ENCODE peak calls at places on chromosomes 16 and 17, in six cellular contexts. W is CD8-positive, alpha-beta T cell; Q is GM13977; J is choroid plexus epithelial cell; H is DND-41; G is lung. D is an unnamed sample.

GRCh38 chr16:1335996-1336395 is 2.6 kb downstream of the BAIAP3 start:
- DNase-seq in W (no peak), Q (no peak), J (no peak), H (peak; percentile 33), G (no peak), D (no peak)

GRCh38 chr17:14341866-14342265 is 41.0 kb downstream of the HS3ST3B1 start:
- DNase-seq in W (no peak), Q (no peak), J (no peak), H (no peak), G (no peak), D (no peak)

GRCh38 chr17:51371732-51372151 is 111.4 kb downstream of the UTP18 start:
- DNase-seq in W (peak; percentile 20), Q (peak; percentile 48), J (peak; percentile 74), H (peak; percentile 43), G (no peak), D (no peak)

GRCh38 chr17:83199500-83200201 is 120.2 kb downstream of the METRNL start:
- DNase-seq in W (no peak), Q (no peak), J (no peak), H (no peak), G (peak; percentile 57), D (no peak)

GRCh38 chr17:11170901-11171300 is 70.1 kb upstream of the SHISA6 start:
- DNase-seq in W (no peak), Q (no peak), J (no peak), H (no peak), G (no peak), D (no peak)

GRCh38 chr16:27428035-27428785 is 26.2 kb downstream of the IL21R start:
- DNase-seq in W (no peak), Q (no peak), J (no peak), H (no peak), G (peak; percentile 22), D (no peak)

GRCh38 chr17:45430738-45431530 is 1.7 kb downstream of the ARHGAP27 start:
- DNase-seq in W (no peak), Q (peak; percentile 93), J (peak; percentile 36), H (no peak), G (peak; percentile 81), D (no peak)

GRCh38 chr16:1990336-1991134 is 765 bp downstream of the SYNGR3 start:
- DNase-seq in W (no peak), Q (peak; percentile 61), J (no peak), H (no peak), G (no peak), D (no peak)

GRCh38 chr16:81520151-81520470 is 75.5 kb downstream of the CMIP start:
- DNase-seq in W (no peak), Q (no peak), J (no peak), H (no peak), G (no peak), D (no peak)

GRCh38 chr17:58531661-58532554 is 17.5 kb upstream of the MTMR4 start:
- DNase-seq in W (peak; percentile 59), Q (peak; percentile 85), J (peak; percentile 26), H (no peak), G (no peak), D (no peak)

GRCh38 chr17:73652886-73653480 is 8.7 kb upstream of the SDK2 start:
- DNase-seq in W (no peak), Q (no peak), J (no peak), H (no peak), G (peak; percentile 25), D (no peak)

GRCh38 chr16:73163238-73163795 is 115.4 kb upstream of the ZFHX3 start:
- DNase-seq in W (no peak), Q (no peak), J (peak; percentile 84), H (no peak), G (no peak), D (no peak)

GRCh38 chr16:77965346-77965745 is 57.0 kb upstream of the CLEC3A start:
- DNase-seq in W (no peak), Q (no peak), J (no peak), H (no peak), G (no peak), D (no peak)

GRCh38 chr16:25063102-25063501 is 47.9 kb upstream of the ARHGAP17 start:
- DNase-seq in W (no peak), Q (peak; percentile 64), J (no peak), H (no peak), G (no peak), D (no peak)

GRCh38 chr17:32174889-32175288 is 32.6 kb downstream of the RHOT1 start:
- DNase-seq in W (no peak), Q (no peak), J (no peak), H (no peak), G (no peak), D (no peak)

GRCh38 chr17:66903781-66904180 is 60.7 kb upstream of the CACNG4 start:
- DNase-seq in W (no peak), Q (no peak), J (no peak), H (no peak), G (no peak), D (no peak)

GRCh38 chr17:66904760-66905637 is 59.5 kb upstream of the CACNG4 start:
- DNase-seq in W (no peak), Q (no peak), J (peak; percentile 82), H (no peak), G (peak; percentile 41), D (no peak)

GRCh38 chr17:66898536-66898935 is 63.6 kb downstream of the CACNG5 start:
- DNase-seq in W (no peak), Q (no peak), J (no peak), H (no peak), G (no peak), D (no peak)

GRCh38 chr17:66897141-66897540 is 62.2 kb downstream of the CACNG5 start:
- DNase-seq in W (no peak), Q (no peak), J (no peak), H (no peak), G (no peak), D (no peak)

GRCh38 chr17:66900126-66901010 is 64.1 kb upstream of the CACNG4 start:
- DNase-seq in W (no peak), Q (no peak), J (peak; percentile 41), H (no peak), G (no peak), D (no peak)
- TF ChIP-seq CTCF in W (no peak), Q (no peak), J (peak; percentile 44), H (peak; percentile 49), G (no peak), D (peak; percentile 19)

GRCh38 chr16:10122546-10122945 is 59.7 kb downstream of the GRIN2A start:
- DNase-seq in W (no peak), Q (peak; percentile 7), J (no peak), H (peak; percentile 7), G (no peak), D (no peak)
- TF ChIP-seq CTCF in W (no peak), Q (peak; percentile 31), J (no peak), H (peak; percentile 37), G (no peak), D (peak; percentile 50)

GRCh38 chr16:87746178-87746577 is 19.6 kb downstream of the KLHDC4 start:
- DNase-seq in W (no peak), Q (no peak), J (no peak), H (no peak), G (no peak), D (no peak)

GRCh38 chr16:87742781-87743490 is 22.9 kb downstream of the KLHDC4 start:
- DNase-seq in W (no peak), Q (no peak), J (no peak), H (no peak), G (no peak), D (no peak)

GRCh38 chr16:87741700-87742415 is 23.9 kb downstream of the KLHDC4 start:
- DNase-seq in W (no peak), Q (no peak), J (no peak), H (no peak), G (no peak), D (no peak)

GRCh38 chr16:87744750-87745514 is 20.9 kb downstream of the KLHDC4 start:
- DNase-seq in W (no peak), Q (no peak), J (no peak), H (no peak), G (no peak), D (no peak)

DNA sequence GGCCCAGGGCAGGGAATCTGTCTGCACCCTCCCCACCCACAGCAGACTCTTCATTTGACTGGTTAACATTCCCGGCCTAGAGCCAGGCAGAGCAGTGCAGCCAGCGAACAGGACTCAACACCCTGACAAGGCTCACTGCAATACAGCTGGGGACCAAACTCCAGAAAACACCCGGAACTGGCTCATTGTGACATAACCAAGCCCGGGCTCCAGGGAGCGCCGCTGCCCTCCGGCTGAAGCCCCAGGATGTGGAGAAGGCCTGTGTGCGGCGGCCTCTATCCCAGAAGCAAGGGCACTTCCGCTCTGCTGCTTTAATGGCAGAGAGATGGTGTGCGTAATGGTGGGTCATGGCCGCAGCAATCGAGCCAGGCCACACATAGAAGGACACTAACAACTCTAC is 18.2 kb downstream of the KLHDC4 start:
- DNase-seq in W (no peak), Q (no peak), J (no peak), H (no peak), G (no peak), D (no peak)
- TF ChIP-seq CTCF in W (no peak), Q (no peak), J (no peak), H (peak; percentile 11), G (no peak), D (no peak)

DNA sequence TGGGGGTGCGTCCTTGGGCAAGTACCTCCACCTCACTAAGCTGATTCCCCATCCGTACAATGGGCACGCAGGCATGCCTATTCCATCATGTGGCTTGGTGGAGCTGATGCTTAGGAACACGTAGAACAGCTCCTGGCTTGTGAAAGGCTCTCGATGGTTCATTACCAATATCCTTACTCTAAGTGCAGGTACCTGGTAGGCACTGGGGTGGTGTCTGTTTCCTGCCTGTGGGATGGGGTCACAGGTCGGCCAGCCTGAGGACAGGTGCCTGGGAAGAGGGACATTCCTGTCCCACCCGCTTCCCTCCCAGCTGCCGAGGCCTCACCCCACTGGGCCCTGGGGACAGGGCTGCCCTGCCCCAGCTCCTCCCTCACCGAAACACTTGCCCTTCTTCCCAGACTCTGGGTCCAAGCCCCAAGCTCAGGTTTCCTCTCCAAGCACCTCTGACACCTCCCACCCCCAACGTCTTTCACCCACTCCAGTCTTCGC is 24.2 kb downstream of the MMP15 start:
- DNase-seq in W (no peak), Q (no peak), J (no peak), H (no peak), G (no peak), D (no peak)
- TF ChIP-seq CTCF in W (no peak), Q (no peak), J (no peak), H (no peak), G (no peak), D (no peak)

GRCh38 chr17:47274319-47275069 is 20.9 kb downstream of the ITGB3 start:
- DNase-seq in W (no peak), Q (no peak), J (no peak), H (no peak), G (no peak), D (no peak)
- TF ChIP-seq CTCF in W (no peak), Q (no peak), J (no peak), H (no peak), G (no peak), D (no peak)

GRCh38 chr16:54285414-54286066 is 1.0 kb downstream of the IRX3 start:
- DNase-seq in W (no peak), Q (peak; percentile 34), J (peak; percentile 44), H (peak; percentile 73), G (no peak), D (no peak)
- TF ChIP-seq CTCF in W (no peak), Q (no peak), J (peak; percentile 11), H (peak; percentile 47), G (no peak), D (peak; percentile 0)

GRCh38 chr16:85370881-85371651 is 242.1 kb upstream of the GSE1 start:
- DNase-seq in W (no peak), Q (no peak), J (no peak), H (no peak), G (peak; percentile 52), D (no peak)
- TF ChIP-seq CTCF in W (no peak), Q (no peak), J (no peak), H (no peak), G (no peak), D (peak; percentile 7)

D was measured in AG04449.